ENCODE peak calls at places on chromosomes 1 and 21, in four cellular contexts. J is fibroblast of lung, T is right atrium auricular region, M is AG09309. P is an unnamed sample.

GRCh38 chr1:228778946-228779345 is 43.7 kb downstream of the RHOU start:
- DNase-seq in J (no peak), T (no peak), M (no peak), P (no peak)

GRCh38 chr1:78254517-78254916 is 208.8 kb downstream of the GIPC2 start:
- DNase-seq in J (peak), T (no peak), M (peak), P (no peak)

GRCh38 chr1:58571616-58572015 is 5.4 kb downstream of the TACSTD2 start:
- DNase-seq in J (no peak), T (peak), M (no peak), P (no peak)

GRCh38 chr1:42177551-42177981 is 13.0 kb upstream of the GUCA2A start:
- DNase-seq in J (peak), T (no peak), M (peak), P (peak)

GRCh38 chr1:178706467-178706866 is 18.6 kb upstream of the RALGPS2 start:
- DNase-seq in J (peak), T (no peak), M (peak), P (no peak)

GRCh38 chr1:208000001-208000400 is 89.1 kb upstream of the CD34 start:
- DNase-seq in J (no peak), T (peak), M (no peak), P (no peak)

GRCh38 chr1:94236021-94236491 is 1.3 kb downstream of the ARHGAP29 start:
- DNase-seq in J (peak), T (no peak), M (no peak), P (peak)

GRCh38 chr1:203435628-203436027 is 40.0 kb upstream of the PRELP start:
- DNase-seq in J (no peak), T (no peak), M (no peak), P (no peak)

GRCh38 chr1:19066248-19066873 is 109.9 kb upstream of the IFFO2 start:
- DNase-seq in J (no peak), T (no peak), M (no peak), P (no peak)

GRCh38 chr21:46266946-46267345 is 18.5 kb downstream of the MCM3AP start:
- DNase-seq in J (no peak), T (no peak), M (no peak), P (no peak)
- TF ChIP-seq CTCF in J (no peak), T (no peak), M (no peak), P (no peak)

GRCh38 chr21:29738730-29739129 is 201.1 kb downstream of the GRIK1 start:
- DNase-seq in J (no peak), T (no peak), M (no peak), P (no peak)

GRCh38 chr21:29741761-29742160 is 198.0 kb downstream of the GRIK1 start:
- DNase-seq in J (no peak), T (no peak), M (no peak), P (no peak)

DNA sequence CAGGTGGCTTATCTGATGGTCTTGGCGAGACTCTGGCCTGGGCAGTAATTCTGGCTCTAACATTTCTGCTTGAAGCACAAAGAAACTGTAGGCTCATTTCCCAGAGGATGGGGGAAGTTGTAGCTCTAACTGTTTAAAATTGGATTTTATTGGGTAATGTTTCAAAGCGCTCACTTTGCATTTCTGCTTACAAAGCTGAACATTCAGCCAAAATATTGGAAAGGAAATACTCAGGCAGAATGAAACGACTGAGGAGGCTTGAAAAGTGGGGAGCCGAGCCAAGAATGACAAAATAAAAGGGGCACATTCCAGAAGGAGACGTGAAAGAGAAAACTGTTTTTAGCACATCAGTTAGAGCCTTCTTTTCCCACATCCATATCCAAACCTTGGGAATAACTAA is 202.6 kb downstream of the GRIK1 start:
- DNase-seq in J (peak), T (no peak), M (no peak), P (no peak)
- H3K4me3 ChIP-seq in J (no peak), T (no peak), M (no peak), P (no peak)

GRCh38 chr1:52842643-52843310 is at the start of gene ZYG11A:
- DNase-seq in J (peak), T (no peak), M (no peak), P (no peak)
- TF ChIP-seq CTCF in J (peak), T (no peak), M (no peak), P (peak)

DNA sequence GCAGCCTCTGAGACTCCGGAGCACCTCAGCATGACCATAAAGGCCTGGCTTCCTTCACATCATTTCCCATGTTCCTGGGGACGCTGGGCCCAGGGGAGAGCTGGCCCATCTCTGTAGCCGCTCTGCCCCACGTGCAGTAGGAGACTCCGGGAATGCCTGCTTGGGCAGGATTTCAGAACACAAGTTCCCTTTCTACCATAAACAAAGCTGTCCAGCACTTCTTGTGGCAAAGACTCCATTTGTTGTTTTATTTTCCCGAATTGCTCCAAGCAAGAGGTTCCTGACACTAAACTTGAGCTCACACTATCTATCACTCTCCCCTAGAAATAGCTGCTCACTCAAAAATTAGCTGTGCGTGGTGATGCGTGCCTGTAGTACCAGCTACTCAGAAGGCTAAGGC is 21.9 kb downstream of the CHD5 start:
- DNase-seq in J (no peak), T (no peak), M (no peak), P (no peak)
- H3K4me3 ChIP-seq in J (no peak), T (no peak), M (no peak), P (no peak)

GRCh38 chr1:84996846-84997666 is at the start of gene MCOLN2:
- DNase-seq in J (peak), T (no peak), M (no peak), P (no peak)
- TF ChIP-seq CTCF in J (no peak), T (no peak), M (no peak), P (no peak)

GRCh38 chr1:166490437-166490784 is 323.6 kb upstream of the FAM78B start:
- DNase-seq in J (no peak), T (no peak), M (no peak), P (no peak)
- H3K4me3 ChIP-seq in J (no peak), T (peak), M (no peak), P (no peak)

GRCh38 chr1:56019472-56019871 is 559.9 kb downstream of the PLPP3 start:
- DNase-seq in J (no peak), T (no peak), M (no peak), P (no peak)
- TF ChIP-seq CTCF in J (no peak), T (no peak), M (no peak), P (no peak)

DNA sequence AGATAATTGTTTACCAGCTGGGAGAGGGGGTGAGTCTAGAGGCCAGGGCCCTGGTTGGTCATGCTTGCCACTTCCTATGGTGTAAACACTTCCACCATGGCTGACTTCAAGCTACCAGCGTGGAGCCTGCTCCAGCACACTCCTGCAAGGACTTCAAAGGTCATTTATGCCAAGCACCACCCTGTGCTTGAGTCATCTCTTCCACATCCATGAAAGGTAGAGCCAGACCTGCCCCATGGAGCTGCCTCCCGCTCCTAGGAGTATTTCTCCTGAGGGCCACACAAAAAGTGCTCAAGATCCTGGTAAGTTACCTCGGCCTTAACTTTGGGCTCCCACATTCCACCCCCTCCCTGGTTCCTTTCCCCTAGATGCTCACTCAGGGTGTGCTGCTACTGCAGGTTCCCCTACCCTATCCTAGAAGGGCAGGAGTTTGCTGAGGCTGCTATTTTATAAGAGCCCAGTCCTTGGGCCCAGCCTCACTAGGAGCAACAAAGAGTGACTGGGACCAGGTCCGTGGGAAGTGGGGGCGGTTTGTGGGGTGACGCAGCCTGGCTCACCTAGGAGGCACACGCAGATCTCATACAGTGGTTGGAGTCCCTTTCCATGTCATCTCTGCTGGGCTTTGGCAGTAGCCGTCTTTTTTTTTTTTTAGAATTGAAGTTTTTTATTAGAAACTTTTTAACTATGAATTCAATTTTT is 2.4 kb downstream of the RAB7B start:
- DNase-seq in J (no peak), T (no peak), M (no peak), P (no peak)
- H3K4me3 ChIP-seq in J (no peak), T (no peak), M (no peak), P (no peak)

GRCh38 chr21:32353002-32353711 is 39.7 kb downstream of the URB1 start:
- DNase-seq in J (no peak), T (no peak), M (no peak), P (no peak)

GRCh38 chr21:32350981-32351380 is 41.8 kb downstream of the URB1 start:
- DNase-seq in J (no peak), T (no peak), M (no peak), P (no peak)

GRCh38 chr21:32350211-32350980 is 42.4 kb downstream of the URB1 start:
- DNase-seq in J (no peak), T (no peak), M (no peak), P (no peak)

GRCh38 chr21:32352556-32352955 is 40.3 kb downstream of the URB1 start:
- DNase-seq in J (no peak), T (no peak), M (no peak), P (no peak)

GRCh38 chr21:32351428-32351827 is 41.4 kb downstream of the URB1 start:
- DNase-seq in J (no peak), T (peak), M (no peak), P (no peak)
- TF ChIP-seq CTCF in J (no peak), T (no peak), M (no peak), P (no peak)